ENCODE peak calls at places on chromosome 21, in six cellular contexts. Z is H7, R is T follicular helper cell, D is neural crest cell, Y is cardiac muscle cell, V is A549. A is an unnamed sample.

GRCh38 chr21:45554477-45555175 is 12.4 kb upstream of the SLC19A1 start:
- DNase-seq in Z (peak), R (peak), D (peak), Y (peak), V (peak), A (peak)

GRCh38 chr21:39319251-39319756 is 5.9 kb upstream of the BRWD1 start:
- DNase-seq in Z (no peak), R (no peak), D (no peak), Y (peak), V (no peak), A (no peak)

GRCh38 chr21:44505673-44506278 is 34.2 kb downstream of the KRTAP10-1 start:
- DNase-seq in Z (no peak), R (no peak), D (peak), Y (no peak), V (no peak), A (no peak)

GRCh38 chr21:38819719-38820147 is 14.0 kb downstream of the ETS2 start:
- DNase-seq in Z (no peak), R (no peak), D (no peak), Y (no peak), V (peak), A (no peak)

GRCh38 chr21:41369105-41369914 is 7.5 kb downstream of the MX2 start:
- DNase-seq in Z (peak), R (peak), D (peak), Y (peak), V (no peak), A (peak)

GRCh38 chr21:45209685-45210284 is 77.9 kb downstream of the POFUT2 start:
- DNase-seq in Z (no peak), R (no peak), D (no peak), Y (no peak), V (no peak), A (no peak)

GRCh38 chr21:45260191-45260795 is 27.4 kb downstream of the POFUT2 start:
- DNase-seq in Z (no peak), R (no peak), D (no peak), Y (no peak), V (no peak), A (no peak)

GRCh38 chr21:34836103-34836932 is 167.5 kb downstream of the CLIC6 start:
- DNase-seq in Z (no peak), R (no peak), D (no peak), Y (no peak), V (peak), A (no peak)

GRCh38 chr21:36282568-36283230 is 37.3 kb upstream of the MORC3 start:
- DNase-seq in Z (no peak), R (no peak), D (no peak), Y (no peak), V (no peak), A (no peak)

A was measured in H9.